ENCODE peak calls at places on chromosomes 4 and X, in nine cellular contexts. H, S, F, I, E, U, X, T and R are unnamed samples.

GRCh38 chr4:3374667-3375066 is 67.1 kb upstream of the HGFAC start:
- DNase-seq in U (no peak), S (no peak), H (no peak), X (no peak), F (no peak), I (no peak), E (no peak), T (no peak), R (no peak)

GRCh38 chr4:68175562-68176155 is 46.0 kb upstream of the TMPRSS11F start:
- DNase-seq in U (peak), X (peak), S (peak), I (peak), H (no peak), T (no peak), E (no peak), F (peak), R (no peak)

GRCh38 chr4:37068580-37068979 is 176.0 kb upstream of the NWD2 start:
- DNase-seq in I (no peak), H (no peak), E (no peak), U (no peak), T (no peak), F (no peak), X (no peak), S (peak), R (no peak)

GRCh38 chrX:125998432-125998831 is 167.7 kb downstream of the DCAF12L2 start:
- DNase-seq in X (no peak), E (no peak), I (no peak), S (peak), T (no peak), F (peak), U (no peak), H (no peak), R (no peak)

GRCh38 chr4:76570141-76570989 is 135.3 kb downstream of the SHROOM3 start:
- DNase-seq in X (no peak), H (no peak), U (peak), E (no peak), F (no peak), I (no peak), S (no peak), T (no peak), R (no peak)

GRCh38 chr4:124304936-124305335 is 407.6 kb downstream of the ANKRD50 start:
- DNase-seq in T (no peak), X (no peak), U (no peak), F (no peak), I (no peak), S (no peak), E (no peak), H (no peak), R (no peak)

GRCh38 chrX:29466441-29466840 is 748.9 kb upstream of the MAGEB2 start:
- DNase-seq in F (no peak), U (no peak), X (no peak), I (no peak), H (no peak), E (no peak), T (no peak), S (no peak), R (no peak)

GRCh38 chr4:1329408-1330371 is 17.3 kb upstream of the UVSSA start:
- DNase-seq in U (no peak), T (no peak), S (no peak), I (no peak), E (no peak), X (no peak), H (peak), F (no peak), R (no peak)

GRCh38 chrX:133994576-133994975 is 9.2 kb upstream of the GPC3 start:
- DNase-seq in E (no peak), T (no peak), S (no peak), U (peak), F (no peak), X (no peak), I (no peak), H (no peak), R (no peak)

GRCh38 chr4:126843492-126844067 is 789.2 kb upstream of the INTU start:
- DNase-seq in X (no peak), H (no peak), U (no peak), I (no peak), S (no peak), E (no peak), T (no peak), F (no peak), R (no peak)

GRCh38 chr4:145861331-145862318 is 77.0 kb downstream of the ZNF827 start:
- DNase-seq in H (no peak), E (no peak), F (no peak), X (no peak), S (peak), I (no peak), T (no peak), U (no peak), R (no peak)

GRCh38 chrX:39777623-39778025 is 320.1 kb downstream of the BCOR start:
- DNase-seq in U (no peak), H (no peak), S (no peak), I (peak), E (no peak), F (no peak), T (no peak), X (no peak), R (no peak)

GRCh38 chr4:110867251-110867960 is 244.5 kb upstream of the PITX2 start:
- DNase-seq in T (no peak), E (no peak), I (no peak), U (no peak), X (no peak), F (no peak), S (no peak), H (no peak), R (no peak)

GRCh38 chrX:41064028-41064427 is 21.2 kb upstream of the USP9X start:
- DNase-seq in E (no peak), X (no peak), S (no peak), I (no peak), H (no peak), U (no peak), F (no peak), T (no peak), R (no peak)

GRCh38 chr4:54657556-54658313 is at the start of gene KIT:
- DNase-seq in H (no peak), I (peak), T (no peak), F (no peak), X (no peak), U (no peak), E (peak), S (peak), R (peak)

GRCh38 chr4:142278663-142279062 is 567.4 kb downstream of the INPP4B start:
- DNase-seq in H (no peak), F (no peak), T (no peak), U (no peak), X (no peak), I (peak), S (no peak), E (no peak), R (no peak)

GRCh38 chr4:4668355-4669210 is 126.7 kb upstream of the STX18 start:
- DNase-seq in T (no peak), F (no peak), S (no peak), I (no peak), X (no peak), H (no peak), E (no peak), U (peak), R (no peak)

GRCh38 chrX:106707771-106708454 is 18.6 kb upstream of the RNF128 start:
- DNase-seq in T (no peak), S (no peak), U (peak), F (peak), H (no peak), I (no peak), X (no peak), E (no peak), R (no peak)

GRCh38 chrX:51507551-51507950 is 11.2 kb upstream of the NUDT11 start:
- DNase-seq in T (no peak), S (no peak), H (no peak), F (no peak), X (no peak), U (no peak), E (no peak), I (no peak), R (no peak)

GRCh38 chr4:25792200-25792791 is 70.5 kb downstream of the SEL1L3 start:
- DNase-seq in F (no peak), E (no peak), T (no peak), S (peak), I (peak), X (no peak), H (no peak), U (peak), R (no peak)

GRCh38 chr4:147370473-147370872 is 110.4 kb upstream of the EDNRA start:
- DNase-seq in U (no peak), T (no peak), H (no peak), S (no peak), I (no peak), X (no peak), F (no peak), E (no peak), R (no peak)

GRCh38 chr4:6395466-6396228 is 76.8 kb downstream of the PPP2R2C start:
- DNase-seq in E (no peak), X (no peak), F (no peak), U (no peak), S (no peak), I (no peak), H (no peak), T (no peak), R (no peak)

GRCh38 chrX:133979641-133980230 is 5.7 kb downstream of the GPC3 start:
- DNase-seq in F (no peak), U (no peak), S (no peak), T (no peak), H (no peak), I (no peak), E (no peak), X (no peak), R (no peak)

GRCh38 chrX:17242470-17242869 is 132.5 kb upstream of the NHS start:
- DNase-seq in T (peak), X (no peak), U (peak), F (peak), I (peak), H (no peak), E (no peak), S (peak), R (no peak)

GRCh38 chr4:634599-634985 is 9.2 kb downstream of the PDE6B start:
- DNase-seq in S (no peak), I (no peak), H (no peak), X (no peak), T (no peak), E (no peak), F (no peak), U (no peak), R (no peak)

GRCh38 chr4:92551616-92552015 is 247.8 kb downstream of the GRID2 start:
- DNase-seq in T (no peak), U (no peak), E (no peak), I (no peak), F (no peak), S (no peak), X (no peak), H (no peak), R (no peak)

GRCh38 chr4:577499-578450 is 1.7 kb upstream of the TMEM271 start:
- DNase-seq in H (no peak), F (peak), S (peak), X (no peak), E (peak), I (peak), T (no peak), U (peak), R (no peak)

GRCh38 chr4:150136036-150136435 is 57.8 kb downstream of the DCLK2 start:
- DNase-seq in S (no peak), T (no peak), F (no peak), E (no peak), U (no peak), H (no peak), X (no peak), I (no peak), R (no peak)

GRCh38 chr4:168839758-168840385 is 170.2 kb downstream of the CBR4 start:
- DNase-seq in X (no peak), S (no peak), T (no peak), E (no peak), I (no peak), H (no peak), U (peak), F (no peak), R (no peak)

GRCh38 chrX:82218361-82218760 is 1016.5 kb downstream of the SH3BGRL start:
- DNase-seq in F (peak), S (peak), U (no peak), I (peak), H (no peak), T (no peak), E (no peak), X (no peak), R (no peak)

GRCh38 chrX:51336584-51336983 is 4.0 kb downstream of the NUDT10 start:
- DNase-seq in F (peak), X (no peak), T (no peak), U (peak), E (no peak), S (peak), I (peak), H (no peak), R (peak)

GRCh38 chrX:18983711-18984380 is at the start of gene PHKA2:
- DNase-seq in F (peak), S (peak), X (peak), H (no peak), U (no peak), E (peak), I (peak), T (no peak), R (no peak)

GRCh38 chr4:23533859-23534258 is 356.0 kb downstream of the PPARGC1A start:
- DNase-seq in H (no peak), I (no peak), X (no peak), S (no peak), F (no peak), E (no peak), U (no peak), T (no peak), R (no peak)

GRCh38 chrX:39133971-39134370 is 332.7 kb downstream of the MID1IP1 start:
- DNase-seq in F (peak), U (no peak), X (no peak), I (peak), H (no peak), T (no peak), E (no peak), S (peak), R (no peak)